ENCODE peak calls at places on chromosomes 2 and 18, in four cellular contexts. One of them, this sample, is unnamed.

GRCh38 chr2:158066046-158066713 is 35.5 kb upstream of the UPP2 start:
- DNase-seq in HepG2: no peak
- DNase-seq in WTC11: no peak
- DNase-seq in A549: no peak
- DNase-seq in this sample: no peak

GRCh38 chr2:50391553-50391952 is 640.4 kb downstream of the NRXN1 start:
- DNase-seq in HepG2: no peak
- DNase-seq in WTC11: no peak
- DNase-seq in A549: no peak
- DNase-seq in this sample: no peak

GRCh38 chr18:11487390-11487789 is 122.0 kb upstream of the SLC35G4 start:
- DNase-seq in HepG2: no peak
- DNase-seq in WTC11: no peak
- DNase-seq in A549: no peak
- DNase-seq in this sample: no peak

GRCh38 chr2:133633851-133634250 is 65.6 kb upstream of the NCKAP5 start:
- DNase-seq in HepG2: no peak
- DNase-seq in WTC11: no peak
- DNase-seq in A549: no peak
- DNase-seq in this sample: no peak

GRCh38 chr2:70743677-70744076 is 24.3 kb downstream of the ADD2 start:
- DNase-seq in HepG2: no peak
- DNase-seq in WTC11: no peak
- DNase-seq in A549: no peak
- DNase-seq in this sample: no peak

GRCh38 chr2:4020153-4020552 is 316.8 kb downstream of the DCDC2C start:
- DNase-seq in HepG2: peak; percentile 51
- DNase-seq in WTC11: no peak
- DNase-seq in A549: no peak
- DNase-seq in this sample: no peak

GRCh38 chr2:51996569-51996917 is 964.6 kb upstream of the NRXN1 start:
- DNase-seq in HepG2: no peak
- DNase-seq in WTC11: no peak
- DNase-seq in A549: no peak
- DNase-seq in this sample: peak; percentile 38

GRCh38 chr2:77520981-77521380 is 1.2 kb downstream of the LRRTM4 start:
- DNase-seq in HepG2: no peak
- DNase-seq in WTC11: no peak
- DNase-seq in A549: no peak
- DNase-seq in this sample: no peak

GRCh38 chr2:29000481-29000880 is 19.4 kb downstream of the TOGARAM2 start:
- DNase-seq in HepG2: no peak
- DNase-seq in WTC11: no peak
- DNase-seq in A549: no peak
- DNase-seq in this sample: no peak

GRCh38 chr18:64966667-64967066 is 784.1 kb upstream of the CDH7 start:
- DNase-seq in HepG2: no peak
- DNase-seq in WTC11: peak; percentile 33
- DNase-seq in A549: no peak
- DNase-seq in this sample: no peak

GRCh38 chr18:73827801-73828200 is 319.8 kb downstream of the FBXO15 start:
- DNase-seq in HepG2: no peak
- DNase-seq in WTC11: no peak
- DNase-seq in A549: no peak
- DNase-seq in this sample: no peak

GRCh38 chr2:51795248-51795888 is 763.4 kb upstream of the NRXN1 start:
- DNase-seq in HepG2: peak; percentile 17
- DNase-seq in WTC11: peak; percentile 78
- DNase-seq in A549: no peak
- DNase-seq in this sample: peak; percentile 14

GRCh38 chr2:8584174-8585066 is 97.4 kb upstream of the ID2 start:
- DNase-seq in HepG2: no peak
- DNase-seq in WTC11: no peak
- DNase-seq in A549: no peak
- DNase-seq in this sample: no peak

GRCh38 chr2:65722028-65722427 is 289.6 kb upstream of the SPRED2 start:
- DNase-seq in HepG2: no peak
- DNase-seq in WTC11: peak; percentile 61
- DNase-seq in A549: no peak
- DNase-seq in this sample: no peak

GRCh38 chr18:31667185-31667584 is 17.2 kb downstream of the B4GALT6 start:
- DNase-seq in HepG2: no peak
- DNase-seq in WTC11: no peak
- DNase-seq in A549: no peak
- DNase-seq in this sample: no peak

GRCh38 chr18:39667905-39668304 is 2102.3 kb upstream of the CELF4 start:
- DNase-seq in HepG2: no peak
- DNase-seq in WTC11: no peak
- DNase-seq in A549: no peak
- DNase-seq in this sample: peak; percentile 43

GRCh38 chr2:208033701-208034502 is 8.6 kb upstream of the PLEKHM3 start:
- DNase-seq in HepG2: peak; percentile 97
- DNase-seq in WTC11: peak; percentile 61
- DNase-seq in A549: no peak
- DNase-seq in this sample: peak; percentile 59

GRCh38 chr2:229409751-229410181 is 138.7 kb upstream of the PID1 start:
- DNase-seq in HepG2: no peak
- DNase-seq in WTC11: no peak
- DNase-seq in A549: no peak
- DNase-seq in this sample: no peak

DNA sequence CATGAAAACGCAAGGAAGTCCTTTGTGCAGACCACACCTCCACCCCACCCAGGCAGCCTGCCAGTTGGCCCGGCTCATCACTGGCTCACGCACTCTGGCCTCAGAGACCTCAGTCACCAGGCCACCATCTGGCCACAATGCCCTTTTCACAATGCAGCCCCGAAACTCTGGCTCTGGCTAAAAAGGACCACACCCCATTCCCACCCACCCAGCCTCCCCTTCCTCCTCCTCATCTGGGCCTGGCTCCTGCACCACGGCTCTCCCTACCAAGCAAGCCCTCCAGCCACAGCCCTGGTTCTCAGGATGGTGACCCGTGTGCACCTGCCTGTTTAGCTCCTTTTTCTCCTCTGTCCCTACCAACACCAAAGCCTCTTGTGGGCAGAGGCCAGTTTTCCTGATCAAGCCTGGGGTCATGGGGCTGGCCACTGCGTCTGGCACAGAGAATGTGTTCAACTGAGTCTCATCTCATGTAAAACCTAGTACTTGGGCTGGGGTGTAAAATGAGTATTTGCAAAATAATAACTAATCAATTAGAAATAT is 7.3 kb downstream of the HDAC4 start:
- DNase-seq in HepG2: no peak
- DNase-seq in WTC11: no peak
- DNase-seq in A549: no peak
- DNase-seq in this sample: no peak
- TF ChIP-seq JUN in HepG2: no peak
- TF ChIP-seq JUN in WTC11: no peak
- TF ChIP-seq JUN in A549: no peak
- TF ChIP-seq JUN in this sample: no peak

GRCh38 chr2:212549463-212549862 is 10.9 kb upstream of the ERBB4 start:
- DNase-seq in HepG2: no peak
- DNase-seq in WTC11: no peak
- DNase-seq in A549: no peak
- DNase-seq in this sample: no peak
- TF ChIP-seq JUN in HepG2: no peak
- TF ChIP-seq JUN in WTC11: no peak
- TF ChIP-seq JUN in A549: no peak
- TF ChIP-seq JUN in this sample: no peak

DNA sequence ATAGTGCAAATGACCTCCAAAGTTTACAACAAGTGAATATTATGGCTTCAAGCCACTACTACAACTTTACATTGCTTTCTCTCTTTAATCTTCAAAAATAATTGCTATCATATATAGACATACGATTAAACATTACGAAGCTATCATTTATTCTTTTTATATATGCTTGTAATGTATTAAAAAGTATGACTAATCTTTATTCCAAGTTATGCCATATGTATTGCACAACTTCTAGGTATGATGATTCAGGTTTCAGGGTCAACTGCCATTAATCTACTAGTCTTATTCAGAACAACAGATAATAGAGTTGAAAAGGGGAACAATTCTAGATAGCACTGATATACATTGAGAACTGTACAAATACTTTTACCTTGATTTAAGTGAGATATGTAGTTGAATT is 506.2 kb upstream of the TMEFF2 start:
- DNase-seq in HepG2: no peak
- DNase-seq in WTC11: no peak
- DNase-seq in A549: no peak
- DNase-seq in this sample: no peak
- TF ChIP-seq JUN in HepG2: no peak
- TF ChIP-seq JUN in WTC11: no peak
- TF ChIP-seq JUN in A549: no peak
- TF ChIP-seq JUN in this sample: no peak

DNA sequence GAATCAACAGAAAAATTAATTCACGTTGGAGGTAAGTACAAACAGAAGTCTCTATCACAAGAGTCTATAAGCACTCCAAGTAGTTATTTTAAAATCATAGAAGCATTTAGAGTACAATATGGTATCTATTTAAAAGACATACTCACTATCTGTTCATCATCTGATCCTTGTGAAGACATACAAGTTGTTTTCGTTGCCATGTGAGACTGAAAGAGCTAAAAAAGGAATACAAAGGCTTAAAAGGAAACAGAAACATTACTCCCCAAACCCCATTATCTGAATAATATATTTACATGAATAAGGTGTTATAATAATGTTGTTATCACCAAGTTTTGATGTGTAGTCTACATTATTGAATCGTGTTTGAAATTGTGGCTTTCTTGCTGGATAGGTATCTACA is 20.9 kb downstream of the SEPTIN10 start:
- DNase-seq in HepG2: no peak
- DNase-seq in WTC11: no peak
- DNase-seq in A549: no peak
- DNase-seq in this sample: no peak
- TF ChIP-seq JUN in HepG2: no peak
- TF ChIP-seq JUN in WTC11: no peak
- TF ChIP-seq JUN in A549: no peak
- TF ChIP-seq JUN in this sample: no peak

DNA sequence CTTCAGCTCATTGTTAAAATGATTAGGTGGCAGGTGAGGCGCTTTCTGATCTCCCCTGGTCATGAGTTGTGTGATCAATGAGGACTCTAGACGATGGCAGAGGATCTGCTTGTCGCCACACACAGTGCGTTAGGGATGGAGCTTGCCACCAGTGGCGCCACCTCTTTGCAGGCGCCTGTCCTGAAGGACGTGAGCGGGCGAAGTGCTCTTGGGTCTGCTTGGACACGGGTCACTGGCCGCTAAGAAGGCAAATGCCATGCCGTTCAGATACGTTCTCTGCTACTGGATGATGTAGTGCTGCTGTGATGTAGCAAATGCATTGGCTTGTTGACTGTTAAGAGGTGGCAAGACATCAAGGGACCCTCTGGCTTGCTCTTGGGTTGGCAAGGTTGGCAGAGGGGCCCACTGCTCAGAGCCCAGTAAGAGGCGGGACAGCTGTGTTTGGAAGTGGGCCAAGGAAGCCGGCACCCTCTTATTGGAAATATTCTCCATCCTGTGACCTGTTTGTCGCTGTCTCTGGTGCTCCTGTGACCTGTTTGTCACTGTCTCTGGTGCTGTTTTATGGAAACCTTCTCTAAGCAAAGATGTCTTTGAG is 14.5 kb downstream of the LDLRAD4 start:
- DNase-seq in HepG2: no peak
- DNase-seq in WTC11: no peak
- DNase-seq in A549: no peak
- DNase-seq in this sample: no peak
- TF ChIP-seq JUN in HepG2: no peak
- TF ChIP-seq JUN in WTC11: no peak
- TF ChIP-seq JUN in A549: no peak
- TF ChIP-seq JUN in this sample: no peak